ENCODE peak calls at places on chromosome 13, in five cellular contexts. Z is GM03348, E is vagina, Q is tibial artery, T is heart left ventricle. P is an unnamed sample.

GRCh38 chr13:98461525-98462240 is 115.2 kb downstream of the STK24 start:
- DNase-seq in Z (no peak), E (no peak), Q (no peak), T (no peak), P (no peak)

GRCh38 chr13:44088409-44088808 is 208.7 kb downstream of the LACC1 start:
- DNase-seq in Z (no peak), E (no peak), Q (no peak), T (no peak), P (no peak)

GRCh38 chr13:28657784-28658538 is 969 bp upstream of the POMP start:
- DNase-seq in Z (peak), E (no peak), Q (no peak), T (no peak), P (no peak)

GRCh38 chr13:37074703-37075102 is 15.2 kb upstream of the SUPT20H start:
- DNase-seq in Z (peak), E (no peak), Q (no peak), T (no peak), P (no peak)

GRCh38 chr13:49539746-49540145 is 44.0 kb downstream of the PHF11 start:
- DNase-seq in Z (no peak), E (no peak), Q (no peak), T (no peak), P (no peak)

GRCh38 chr13:27419333-27419732 is 5.1 kb upstream of the GTF3A start:
- DNase-seq in Z (no peak), E (no peak), Q (no peak), T (no peak), P (no peak)

GRCh38 chr13:30991922-30992321 is 59.5 kb downstream of the TEX26 start:
- DNase-seq in Z (no peak), E (no peak), Q (no peak), T (no peak), P (no peak)

GRCh38 chr13:97030705-97031452 is 36.6 kb upstream of the OXGR1 start:
- DNase-seq in Z (peak), E (no peak), Q (no peak), T (no peak), P (no peak)

GRCh38 chr13:41496420-41497234 is 39.3 kb downstream of the RGCC start:
- DNase-seq in Z (peak), E (no peak), Q (no peak), T (no peak), P (no peak)

GRCh38 chr13:62294210-62294609 is 878.6 kb upstream of the PCDH20 start:
- DNase-seq in Z (no peak), E (no peak), Q (no peak), T (no peak), P (no peak)

GRCh38 chr13:58795715-58796114 is 1164.2 kb downstream of the PCDH17 start:
- DNase-seq in Z (no peak), E (no peak), Q (no peak), T (no peak), P (no peak)

GRCh38 chr13:99123101-99124045 is 77.3 kb upstream of the UBAC2 start:
- DNase-seq in Z (peak), E (no peak), Q (no peak), T (no peak), P (no peak)

GRCh38 chr13:79659161-79659560 is 178.2 kb downstream of the NDFIP2 start:
- DNase-seq in Z (peak), E (no peak), Q (no peak), T (peak), P (no peak)

GRCh38 chr13:30049692-30050091 is 199.3 kb upstream of the UBL3 start:
- DNase-seq in Z (no peak), E (no peak), Q (no peak), T (no peak), P (no peak)

GRCh38 chr13:23160241-23161175 is 20.3 kb upstream of the SGCG start:
- DNase-seq in Z (peak), E (no peak), Q (no peak), T (no peak), P (no peak)

GRCh38 chr13:99757756-99758464 is 213.7 kb downstream of the ZIC5 start:
- DNase-seq in Z (no peak), E (no peak), Q (no peak), T (no peak), P (no peak)

GRCh38 chr13:51525567-51526165 is 58.6 kb upstream of the WDFY2 start:
- DNase-seq in Z (no peak), E (no peak), Q (no peak), T (no peak), P (no peak)

GRCh38 chr13:57739089-57739488 is 107.5 kb downstream of the PCDH17 start:
- DNase-seq in Z (no peak), E (no peak), Q (no peak), T (no peak), P (no peak)

GRCh38 chr13:74061939-74062595 is 72.1 kb downstream of the KLF12 start:
- DNase-seq in Z (peak), E (no peak), Q (no peak), T (no peak), P (peak)

GRCh38 chr13:94658926-94659649 is 53.3 kb downstream of the SOX21 start:
- DNase-seq in Z (no peak), E (no peak), Q (no peak), T (no peak), P (no peak)

GRCh38 chr13:46668302-46668720 is 115.3 kb downstream of the LRCH1 start:
- DNase-seq in Z (peak), E (no peak), Q (peak), T (peak), P (no peak)

GRCh38 chr13:33917135-33917534 is 99.2 kb downstream of the RFC3 start:
- DNase-seq in Z (no peak), E (no peak), Q (no peak), T (no peak), P (no peak)

GRCh38 chr13:102873653-102874052 is 27.8 kb downstream of the ERCC5 start:
- DNase-seq in Z (no peak), E (no peak), Q (no peak), T (no peak), P (no peak)

GRCh38 chr13:43782686-43783085 is 4.1 kb downstream of the ENOX1 start:
- DNase-seq in Z (no peak), E (no peak), Q (no peak), T (no peak), P (no peak)

GRCh38 chr13:98880673-98881072 is 97.2 kb downstream of the DOCK9 start:
- DNase-seq in Z (no peak), E (no peak), Q (no peak), T (no peak), P (no peak)

GRCh38 chr13:113928701-113929627 is 44.9 kb downstream of the C13orf46 start:
- DNase-seq in Z (peak), E (no peak), Q (peak), T (peak), P (no peak)

GRCh38 chr13:45178349-45179142 is 22.3 kb downstream of the KCTD4 start:
- DNase-seq in Z (no peak), E (no peak), Q (no peak), T (no peak), P (no peak)

GRCh38 chr13:110405597-110406450 is 98.7 kb downstream of the COL4A2 start:
- DNase-seq in Z (peak), E (no peak), Q (no peak), T (no peak), P (no peak)

P was measured in naive thymus-derived CD4-positive, alpha-beta T cell.